ENCODE peak calls at places on chromosome 20, in eight cellular contexts. One of them, this sample, is unnamed.

GRCh38 chr20:5703542-5704215 is 46.5 kb upstream of the SHLD1 start:
- DNase-seq in tibial nerve: no peak
- DNase-seq in A549: no peak
- DNase-seq in vagina: no peak
- DNase-seq in heart left ventricle: no peak
- DNase-seq in endothelial cell of umbilical vein: peak; percentile 35
- DNase-seq in IMR-90: no peak
- DNase-seq in HCT116: no peak
- DNase-seq in this sample: no peak

GRCh38 chr20:755931-756330 is 12.4 kb downstream of the SLC52A3 start:
- DNase-seq in tibial nerve: no peak
- DNase-seq in A549: no peak
- DNase-seq in vagina: no peak
- DNase-seq in heart left ventricle: no peak
- DNase-seq in endothelial cell of umbilical vein: no peak
- DNase-seq in IMR-90: no peak
- DNase-seq in HCT116: no peak
- DNase-seq in this sample: no peak

GRCh38 chr20:45358282-45359068 is 4.5 kb upstream of the SYS1 start:
- DNase-seq in tibial nerve: peak; percentile 81
- DNase-seq in A549: no peak
- DNase-seq in vagina: no peak
- DNase-seq in heart left ventricle: peak; percentile 79
- DNase-seq in endothelial cell of umbilical vein: peak; percentile 89
- DNase-seq in IMR-90: peak; percentile 73
- DNase-seq in HCT116: no peak
- DNase-seq in this sample: no peak

GRCh38 chr20:5197270-5197827 is 70.5 kb downstream of the CDS2 start:
- DNase-seq in tibial nerve: no peak
- DNase-seq in A549: no peak
- DNase-seq in vagina: no peak
- DNase-seq in heart left ventricle: peak; percentile 42
- DNase-seq in endothelial cell of umbilical vein: no peak
- DNase-seq in IMR-90: no peak
- DNase-seq in HCT116: no peak
- DNase-seq in this sample: no peak

GRCh38 chr20:62762801-62763368 is 33.4 kb upstream of the MRGBP start:
- DNase-seq in tibial nerve: no peak
- DNase-seq in A549: no peak
- DNase-seq in vagina: no peak
- DNase-seq in heart left ventricle: no peak
- DNase-seq in endothelial cell of umbilical vein: no peak
- DNase-seq in IMR-90: no peak
- DNase-seq in HCT116: no peak
- DNase-seq in this sample: no peak

GRCh38 chr20:1894471-1894950 is 696 bp upstream of the SIRPA start:
- DNase-seq in tibial nerve: no peak
- DNase-seq in A549: no peak
- DNase-seq in vagina: no peak
- DNase-seq in heart left ventricle: peak; percentile 50
- DNase-seq in endothelial cell of umbilical vein: peak; percentile 73
- DNase-seq in IMR-90: peak; percentile 59
- DNase-seq in HCT116: no peak
- DNase-seq in this sample: no peak

GRCh38 chr20:32158943-32159660 is 48.4 kb downstream of the PLAGL2 start:
- DNase-seq in tibial nerve: no peak
- DNase-seq in A549: no peak
- DNase-seq in vagina: no peak
- DNase-seq in heart left ventricle: no peak
- DNase-seq in endothelial cell of umbilical vein: no peak
- DNase-seq in IMR-90: no peak
- DNase-seq in HCT116: no peak
- DNase-seq in this sample: no peak

GRCh38 chr20:57473246-57474042 is 51.5 kb downstream of the CTCFL start:
- DNase-seq in tibial nerve: no peak
- DNase-seq in A549: no peak
- DNase-seq in vagina: no peak
- DNase-seq in heart left ventricle: no peak
- DNase-seq in endothelial cell of umbilical vein: no peak
- DNase-seq in IMR-90: no peak
- DNase-seq in HCT116: no peak
- DNase-seq in this sample: no peak

GRCh38 chr20:13458860-13459451 is 179.8 kb downstream of the TASP1 start:
- DNase-seq in tibial nerve: no peak
- DNase-seq in A549: peak; percentile 59
- DNase-seq in vagina: no peak
- DNase-seq in heart left ventricle: no peak
- DNase-seq in endothelial cell of umbilical vein: peak; percentile 35
- DNase-seq in IMR-90: peak; percentile 41
- DNase-seq in HCT116: peak; percentile 13
- DNase-seq in this sample: no peak

GRCh38 chr20:34129518-34130162 is 17.6 kb upstream of the EIF2S2 start:
- DNase-seq in tibial nerve: no peak
- DNase-seq in A549: peak; percentile 77
- DNase-seq in vagina: no peak
- DNase-seq in heart left ventricle: peak; percentile 57
- DNase-seq in endothelial cell of umbilical vein: peak; percentile 78
- DNase-seq in IMR-90: peak; percentile 73
- DNase-seq in HCT116: peak; percentile 75
- DNase-seq in this sample: no peak

GRCh38 chr20:25540273-25540672 is 45.1 kb downstream of the NINL start:
- DNase-seq in tibial nerve: no peak
- DNase-seq in A549: no peak
- DNase-seq in vagina: no peak
- DNase-seq in heart left ventricle: no peak
- DNase-seq in endothelial cell of umbilical vein: no peak
- DNase-seq in IMR-90: no peak
- DNase-seq in HCT116: peak; percentile 16
- DNase-seq in this sample: no peak

GRCh38 chr20:52432740-52433139 is 241.2 kb upstream of the ZFP64 start:
- DNase-seq in tibial nerve: no peak
- DNase-seq in A549: no peak
- DNase-seq in vagina: no peak
- DNase-seq in heart left ventricle: no peak
- DNase-seq in endothelial cell of umbilical vein: no peak
- DNase-seq in IMR-90: no peak
- DNase-seq in HCT116: no peak
- DNase-seq in this sample: no peak

GRCh38 chr20:17579369-17580039 is 9.6 kb downstream of the DSTN start:
- DNase-seq in tibial nerve: no peak
- DNase-seq in A549: no peak
- DNase-seq in vagina: no peak
- DNase-seq in heart left ventricle: no peak
- DNase-seq in endothelial cell of umbilical vein: no peak
- DNase-seq in IMR-90: no peak
- DNase-seq in HCT116: no peak
- DNase-seq in this sample: no peak

GRCh38 chr20:1435337-1435699 is 31.3 kb downstream of the NSFL1C start:
- DNase-seq in tibial nerve: no peak
- DNase-seq in A549: no peak
- DNase-seq in vagina: no peak
- DNase-seq in heart left ventricle: no peak
- DNase-seq in endothelial cell of umbilical vein: no peak
- DNase-seq in IMR-90: no peak
- DNase-seq in HCT116: no peak
- DNase-seq in this sample: no peak

GRCh38 chr20:6094565-6094964 is 28.3 kb downstream of the FERMT1 start:
- DNase-seq in tibial nerve: no peak
- DNase-seq in A549: no peak
- DNase-seq in vagina: no peak
- DNase-seq in heart left ventricle: no peak
- DNase-seq in endothelial cell of umbilical vein: no peak
- DNase-seq in IMR-90: no peak
- DNase-seq in HCT116: no peak
- DNase-seq in this sample: no peak

GRCh38 chr20:25247100-25247665 is 702 bp upstream of the PYGB start:
- DNase-seq in tibial nerve: peak; percentile 52
- DNase-seq in A549: peak; percentile 84
- DNase-seq in vagina: no peak
- DNase-seq in heart left ventricle: peak; percentile 80
- DNase-seq in endothelial cell of umbilical vein: peak; percentile 77
- DNase-seq in IMR-90: peak; percentile 60
- DNase-seq in HCT116: peak; percentile 37
- DNase-seq in this sample: no peak

GRCh38 chr20:16483024-16483423 is 90.2 kb downstream of the KIF16B start:
- DNase-seq in tibial nerve: no peak
- DNase-seq in A549: no peak
- DNase-seq in vagina: no peak
- DNase-seq in heart left ventricle: no peak
- DNase-seq in endothelial cell of umbilical vein: no peak
- DNase-seq in IMR-90: no peak
- DNase-seq in HCT116: no peak
- DNase-seq in this sample: no peak

GRCh38 chr20:60372282-60372681 is 414.1 kb downstream of the CDH26 start:
- DNase-seq in tibial nerve: no peak
- DNase-seq in A549: no peak
- DNase-seq in vagina: no peak
- DNase-seq in heart left ventricle: no peak
- DNase-seq in endothelial cell of umbilical vein: no peak
- DNase-seq in IMR-90: no peak
- DNase-seq in HCT116: no peak
- DNase-seq in this sample: no peak

DNA sequence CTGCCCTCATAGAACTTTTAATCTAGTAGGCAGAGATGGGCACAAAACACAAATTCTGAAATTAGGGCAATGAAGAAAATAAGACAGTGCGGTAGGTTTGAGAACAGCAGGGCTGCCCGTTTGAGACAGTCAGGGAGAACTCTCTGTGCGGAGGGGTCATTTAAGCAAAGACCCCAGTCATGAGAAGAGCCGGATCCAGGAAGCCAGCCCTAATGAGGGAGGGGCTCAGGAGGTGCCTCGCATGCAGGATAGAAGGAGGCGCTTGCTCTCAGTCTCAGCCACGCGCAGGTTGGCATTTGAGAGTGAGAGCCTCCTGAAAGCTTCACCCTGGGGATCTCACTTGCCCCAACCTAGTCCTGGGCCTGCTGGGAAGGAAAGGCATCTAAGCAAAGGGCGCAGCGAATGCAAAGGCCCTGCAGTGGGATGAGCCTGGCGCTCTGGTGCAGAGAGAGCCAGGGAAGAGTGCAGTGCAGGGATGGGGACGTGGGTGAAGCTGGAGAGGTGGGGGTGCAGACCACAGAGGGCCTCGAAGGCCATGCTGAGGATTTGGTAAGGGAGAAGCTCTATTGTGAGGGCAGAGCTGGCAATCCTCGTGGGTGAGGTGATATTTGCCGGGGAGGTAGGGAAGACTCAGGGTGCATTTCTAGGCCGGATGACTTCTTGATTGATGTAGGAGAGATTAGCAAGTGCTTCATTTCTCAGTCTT is 130.0 kb upstream of the PTPN1 start:
- DNase-seq in tibial nerve: no peak
- DNase-seq in A549: no peak
- DNase-seq in vagina: no peak
- DNase-seq in heart left ventricle: no peak
- DNase-seq in endothelial cell of umbilical vein: no peak
- DNase-seq in IMR-90: no peak
- DNase-seq in HCT116: no peak
- DNase-seq in this sample: no peak
- H3K27ac ChIP-seq in tibial nerve: peak overlapping the region; percentile 80
- H3K27ac ChIP-seq in A549: peak overlapping the region; percentile 78
- H3K27ac ChIP-seq in vagina: peak overlapping the region; percentile 74
- H3K27ac ChIP-seq in heart left ventricle: peak overlapping the region; percentile 84
- H3K27ac ChIP-seq in endothelial cell of umbilical vein: no peak overlapping the region
- H3K27ac ChIP-seq in IMR-90: no peak overlapping the region
- H3K27ac ChIP-seq in HCT116: no peak overlapping the region
- H3K27ac ChIP-seq in this sample: peak overlapping the region; percentile 81

DNA sequence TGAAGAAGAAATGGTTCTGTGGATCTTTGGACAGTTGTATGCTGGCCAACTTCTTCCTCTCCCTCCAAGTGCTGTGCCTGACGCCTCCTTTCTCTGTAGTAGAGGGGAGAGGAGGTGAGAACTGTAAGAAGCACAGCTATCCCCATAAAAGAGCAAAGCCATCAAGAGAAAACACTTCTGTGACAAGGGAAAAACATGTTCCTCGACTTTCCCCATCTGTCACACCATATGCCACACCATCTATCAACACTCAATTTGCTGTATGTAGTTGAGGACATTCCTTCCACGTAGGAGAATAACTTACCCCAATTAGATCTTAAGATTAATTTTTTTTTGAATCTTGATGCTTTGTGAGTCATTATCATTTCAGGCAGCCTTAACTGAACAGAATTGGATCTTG is 156.2 kb upstream of the PLCB4 start:
- DNase-seq in tibial nerve: no peak
- DNase-seq in A549: no peak
- DNase-seq in vagina: no peak
- DNase-seq in heart left ventricle: no peak
- DNase-seq in endothelial cell of umbilical vein: no peak
- DNase-seq in IMR-90: no peak
- DNase-seq in HCT116: no peak
- DNase-seq in this sample: no peak
- TF ChIP-seq POLR2A in tibial nerve: no peak
- TF ChIP-seq POLR2A in A549: no peak
- TF ChIP-seq POLR2A in vagina: no peak
- TF ChIP-seq POLR2A in heart left ventricle: no peak
- TF ChIP-seq POLR2A in endothelial cell of umbilical vein: no peak
- TF ChIP-seq POLR2A in IMR-90: no peak
- TF ChIP-seq POLR2A in HCT116: no peak
- TF ChIP-seq POLR2A in this sample: no peak

DNA sequence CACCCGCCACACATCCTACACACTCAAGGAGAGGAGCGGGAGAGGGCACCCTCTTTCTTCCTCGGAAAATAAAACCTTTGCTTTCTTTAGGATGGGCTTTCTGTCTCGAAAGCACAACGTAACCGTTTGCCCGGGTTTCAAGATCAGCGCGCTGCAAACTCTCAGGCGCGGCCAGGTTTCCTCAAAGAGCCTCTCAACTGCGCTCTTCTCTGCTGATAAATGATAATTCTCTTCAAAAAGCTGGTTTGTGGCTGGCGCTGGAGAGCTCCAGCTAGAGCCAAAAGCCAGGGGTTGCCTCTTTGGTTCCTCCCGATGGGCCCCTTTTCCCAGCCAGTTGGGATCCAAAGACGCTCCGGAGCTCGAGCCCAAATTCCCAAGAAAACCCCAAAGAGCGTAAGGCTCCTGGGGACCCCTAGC is 460 bp upstream of the PLCB1 start:
- DNase-seq in tibial nerve: peak; percentile 15
- DNase-seq in A549: no peak
- DNase-seq in vagina: no peak
- DNase-seq in heart left ventricle: no peak
- DNase-seq in endothelial cell of umbilical vein: no peak
- DNase-seq in IMR-90: peak; percentile 51
- DNase-seq in HCT116: no peak
- DNase-seq in this sample: no peak
- H3K27ac ChIP-seq in tibial nerve: peak overlapping the region; percentile 92
- H3K27ac ChIP-seq in A549: no peak overlapping the region
- H3K27ac ChIP-seq in vagina: peak overlapping the region; percentile 89
- H3K27ac ChIP-seq in heart left ventricle: peak overlapping the region; percentile 71
- H3K27ac ChIP-seq in endothelial cell of umbilical vein: no peak overlapping the region
- H3K27ac ChIP-seq in IMR-90: peak overlapping the region; percentile 45
- H3K27ac ChIP-seq in HCT116: no peak overlapping the region
- H3K27ac ChIP-seq in this sample: peak overlapping the region; percentile 92

DNA sequence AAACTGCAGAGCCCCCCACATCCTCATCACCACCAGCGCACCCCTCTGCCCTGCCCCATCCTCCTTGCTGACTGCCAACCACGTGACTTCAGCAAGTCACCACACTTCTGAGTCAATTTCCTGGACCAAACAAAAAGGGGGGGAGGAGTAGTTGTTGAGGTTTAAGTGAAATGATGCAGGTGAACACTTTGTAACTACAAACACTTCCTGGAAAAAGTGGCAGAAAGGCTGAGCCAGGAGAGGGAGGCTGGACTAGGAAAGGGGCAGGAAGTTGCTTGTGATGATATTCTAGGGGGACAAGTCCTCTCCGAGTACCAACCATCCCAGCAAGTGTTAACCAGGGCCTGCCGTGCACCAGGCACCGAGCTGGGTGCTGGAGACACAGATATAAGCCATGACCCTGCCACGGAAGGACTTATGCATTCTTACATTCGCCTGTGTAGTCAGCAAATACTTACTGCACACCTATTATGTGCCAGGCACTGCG is 67.4 kb downstream of the PREX1 start:
- DNase-seq in tibial nerve: no peak
- DNase-seq in A549: no peak
- DNase-seq in vagina: no peak
- DNase-seq in heart left ventricle: peak; percentile 41
- DNase-seq in endothelial cell of umbilical vein: peak; percentile 84
- DNase-seq in IMR-90: peak; percentile 24
- DNase-seq in HCT116: no peak
- DNase-seq in this sample: no peak
- TF ChIP-seq POLR2A in tibial nerve: no peak
- TF ChIP-seq POLR2A in A549: no peak
- TF ChIP-seq POLR2A in vagina: no peak
- TF ChIP-seq POLR2A in heart left ventricle: no peak
- TF ChIP-seq POLR2A in endothelial cell of umbilical vein: no peak
- TF ChIP-seq POLR2A in IMR-90: no peak
- TF ChIP-seq POLR2A in HCT116: no peak
- TF ChIP-seq POLR2A in this sample: peak; percentile 25

This sample was measured in esophagus squamous epithelium.